ENCODE peak calls at places on chromosome 7, in five cellular contexts. M, S, Q, B and E are unnamed samples.

GRCh38 chr7:70542750-70543376 is 589.1 kb upstream of the GALNT17 start:
- DNase-seq in Q (no peak), M (no peak), B (no peak), S (no peak), E (no peak)

GRCh38 chr7:329691-330281 is 39.8 kb downstream of the FOXL3 start:
- DNase-seq in Q (no peak), M (peak; percentile 68), S (no peak), B (no peak), E (no peak)

GRCh38 chr7:75945297-75946168 is 30.6 kb downstream of the POR start:
- DNase-seq in Q (no peak), S (peak; percentile 48), B (peak; percentile 51), M (peak; percentile 57), E (no peak)

GRCh38 chr7:155994253-155994811 is 182.1 kb upstream of the SHH start:
- DNase-seq in S (no peak), M (peak; percentile 21), Q (peak; percentile 18), B (no peak), E (no peak)

GRCh38 chr7:88268858-88269257 is 37.8 kb downstream of the STEAP4 start:
- DNase-seq in B (no peak), M (no peak), S (no peak), Q (no peak), E (no peak)

GRCh38 chr7:94355389-94355788 is 39.3 kb upstream of the COL1A2 start:
- DNase-seq in B (no peak), S (no peak), Q (no peak), M (no peak), E (no peak)

GRCh38 chr7:2872296-2872874 is 28.3 kb upstream of the GNA12 start:
- DNase-seq in M (no peak), Q (no peak), S (no peak), B (no peak), E (no peak)

GRCh38 chr7:72492446-72492845 is 80.3 kb upstream of the CALN1 start:
- DNase-seq in S (peak; percentile 29), M (no peak), Q (no peak), B (no peak), E (no peak)

GRCh38 chr7:48078470-48078869 is 10.6 kb upstream of the UPP1 start:
- DNase-seq in S (no peak), Q (no peak), B (no peak), M (no peak), E (no peak)

GRCh38 chr7:100044719-100045118 is 4.9 kb upstream of the ZSCAN21 start:
- DNase-seq in M (peak; percentile 72), B (peak; percentile 32), S (peak; percentile 70), Q (no peak), E (no peak)

GRCh38 chr7:47088329-47089067 is 493.4 kb downstream of the TNS3 start:
- DNase-seq in M (peak; percentile 50), B (peak; percentile 57), S (peak; percentile 72), Q (peak; percentile 69), E (no peak)

GRCh38 chr7:138799336-138799965 is 1.5 kb upstream of the ATP6V0A4 start:
- DNase-seq in M (no peak), S (no peak), Q (no peak), B (no peak), E (no peak)

GRCh38 chr7:18494821-18495408 is 634 bp upstream of the HDAC9 start:
- DNase-seq in M (no peak), B (no peak), S (no peak), Q (no peak), E (no peak)

GRCh38 chr7:73742753-73743641 is 4.4 kb upstream of the ABHD11 start:
- DNase-seq in B (peak; percentile 61), S (peak; percentile 100), Q (peak; percentile 99), M (peak; percentile 96), E (no peak)

GRCh38 chr7:81623251-81623855 is 146.5 kb downstream of the HGF start:
- DNase-seq in M (no peak), Q (no peak), B (no peak), S (no peak), E (no peak)

GRCh38 chr7:5679741-5680473 is 101.6 kb downstream of the RNF216 start:
- DNase-seq in Q (no peak), M (no peak), S (peak; percentile 35), B (no peak), E (no peak)

GRCh38 chr7:5677538-5678294 is 103.7 kb downstream of the RNF216 start:
- DNase-seq in S (peak; percentile 50), B (peak; percentile 70), M (peak; percentile 43), Q (peak; percentile 78), E (no peak)

GRCh38 chr7:5681423-5681822 is 100.0 kb downstream of the RNF216 start:
- DNase-seq in S (no peak), Q (no peak), M (no peak), B (no peak), E (no peak)

GRCh38 chr7:5679047-5679740 is 102.3 kb downstream of the RNF216 start:
- DNase-seq in M (no peak), B (no peak), Q (no peak), S (no peak), E (no peak)

GRCh38 chr7:5678295-5679046 is 103.0 kb downstream of the RNF216 start:
- DNase-seq in Q (no peak), S (no peak), M (no peak), B (no peak), E (no peak)
- TF ChIP-seq CTCF in Q (no peak), S (no peak), M (no peak), B (no peak), E (no peak)

GRCh38 chr7:158310924-158311713 is 276.5 kb downstream of the PTPRN2 start:
- DNase-seq in Q (peak; percentile 11), M (no peak), S (no peak), B (no peak), E (no peak)
- H3K9me3 ChIP-seq in Q (peaks cover 8% of the 10 kb centered on the region), M (peaks cover 22% of the 10 kb centered on the region), S (no peaks in the 10 kb centered on the region), B (peaks cover 7% of the 10 kb centered on the region), E (peaks cover 11% of the 10 kb centered on the region)

DNA sequence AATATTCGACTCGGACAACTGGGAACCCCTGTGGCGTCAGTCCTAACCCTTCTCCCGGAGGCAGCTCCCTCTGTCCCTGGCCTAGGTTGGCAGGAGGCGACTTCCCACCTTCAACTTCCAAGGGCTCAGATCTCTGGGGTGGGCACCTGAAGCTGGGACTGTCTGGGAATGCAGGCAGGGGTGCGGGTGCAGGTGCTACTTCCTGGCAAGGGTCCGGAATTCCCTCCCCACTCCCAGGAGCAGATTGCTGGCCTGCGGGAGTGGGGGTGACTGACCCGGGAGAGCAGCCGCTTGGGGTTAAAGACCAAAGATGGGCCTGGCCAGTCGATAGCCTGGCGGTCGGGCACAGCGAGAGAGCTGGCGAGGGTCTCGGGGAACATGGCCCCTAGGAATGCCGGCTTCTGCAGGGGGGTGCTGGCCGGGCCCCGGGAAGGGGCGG is 390 bp downstream of the EPHA1 start:
- DNase-seq in Q (no peak), S (peak; percentile 48), M (no peak), B (no peak), E (no peak)
- H3K4me1 ChIP-seq in Q (peaks cover 34% of the 10 kb centered on the region), S (peaks cover 32% of the 10 kb centered on the region), M (peaks cover 31% of the 10 kb centered on the region), B (peaks cover 7% of the 10 kb centered on the region), E (peaks cover 42% of the 10 kb centered on the region)

GRCh38 chr7:45937301-45937700 is 16.2 kb upstream of the IGFBP3 start:
- DNase-seq in S (no peak), M (no peak), B (no peak), Q (no peak), E (no peak)

GRCh38 chr7:45940939-45941338 is 19.9 kb upstream of the IGFBP3 start:
- DNase-seq in M (no peak), B (no peak), Q (no peak), S (no peak), E (no peak)

GRCh38 chr7:45937862-45938261 is 16.8 kb upstream of the IGFBP3 start:
- DNase-seq in Q (no peak), B (no peak), S (no peak), M (no peak), E (no peak)

GRCh38 chr7:45939574-45939973 is 18.5 kb upstream of the IGFBP3 start:
- DNase-seq in S (no peak), Q (no peak), B (no peak), M (no peak), E (no peak)

GRCh38 chr7:45938626-45939302 is 17.7 kb upstream of the IGFBP3 start:
- DNase-seq in Q (peak; percentile 74), B (no peak), M (no peak), S (no peak), E (no peak)
- TF ChIP-seq CTCF in Q (peak; percentile 75), B (no peak), M (peak; percentile 9), S (peak; percentile 30), E (no peak)

DNA sequence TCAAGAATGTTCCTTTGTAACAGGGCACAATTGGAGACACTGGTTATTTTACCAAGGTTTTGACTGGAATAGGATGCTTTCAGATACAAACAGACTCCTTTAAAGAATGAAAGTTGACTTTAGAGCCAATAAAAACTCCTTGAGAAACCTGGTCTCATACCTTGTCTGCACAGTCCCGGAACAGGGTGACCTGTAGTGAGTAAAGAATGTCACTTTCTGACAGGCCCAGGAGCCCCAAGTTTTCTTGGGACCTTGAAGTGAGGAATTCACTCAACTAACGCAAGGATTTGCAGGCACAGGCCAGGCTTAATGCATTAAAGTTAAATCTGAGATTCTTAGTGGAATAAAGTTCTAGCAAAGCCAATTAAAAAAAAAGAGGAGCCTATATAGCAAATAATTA is 11.5 kb upstream of the GARS1 start:
- DNase-seq in S (no peak), Q (no peak), B (no peak), M (no peak), E (no peak)
- H3K9me3 ChIP-seq in S (no peaks in the 10 kb centered on the region), Q (peaks cover 6% of the 10 kb centered on the region), B (no peaks in the 10 kb centered on the region), M (no peaks in the 10 kb centered on the region), E (no peaks in the 10 kb centered on the region)